ENCODE peak calls at places on chromosomes 5 and 9, in ten cellular contexts. V is DMS153; I is stimulated activated CD4-positive, alpha-beta T cell treated with anti-CD3 and anti-CD28 coated beads, Interleukin-4, amount 100 ng/mL, for 1 hour; E is stimulated activated CD8-positive, alpha-beta memory T cell treated with anti-CD3 and anti-CD28 coated beads, Interleukin-4, amount 100 ng/mL, for 24 hours; L is left colon; X is NCI-H2171 treated with DMSO at 0.1 percent for 48 hours; H is EL; S is GM23248; P is kidney; Y is neural crest cell. W is an unnamed sample.
A peak's percentile ranks its signal among the peaks of the same experiment; 100 is the strongest.

GRCh38 chr9:75855509-75855908 is 35.0 kb upstream of the PCSK5 start:
- DNase-seq in V (no peak), X (no peak), H (no peak), E (no peak), P (no peak), Y (no peak), S (peak; percentile 46), I (no peak), L (peak; percentile 40), W (no peak)

GRCh38 chr9:134377976-134378375 is 51.7 kb downstream of the RXRA start:
- DNase-seq in V (no peak), H (no peak), Y (no peak), P (peak; percentile 92), S (peak; percentile 47), L (peak; percentile 96), X (no peak), I (no peak), E (no peak), W (peak; percentile 95)

GRCh38 chr9:98678244-98678842 is 30.4 kb downstream of the GABBR2 start:
- DNase-seq in H (no peak), L (peak; percentile 9), X (no peak), E (no peak), I (peak; percentile 6), V (no peak), S (peak; percentile 41), P (no peak), Y (no peak), W (no peak)

GRCh38 chr9:113328045-113328782 is 11.9 kb downstream of the WDR31 start:
- DNase-seq in X (no peak), S (no peak), I (no peak), L (no peak), Y (no peak), P (no peak), E (no peak), V (no peak), H (no peak), W (no peak)

GRCh38 chr9:18707489-18708210 is 233.7 kb downstream of the ADAMTSL1 start:
- DNase-seq in L (no peak), E (no peak), V (no peak), S (peak; percentile 17), I (no peak), Y (no peak), X (no peak), H (no peak), P (no peak), W (no peak)

GRCh38 chr5:139762624-139763170 is 32.9 kb upstream of the PSD2 start:
- DNase-seq in X (no peak), E (no peak), L (no peak), P (peak; percentile 80), I (no peak), H (no peak), Y (no peak), V (no peak), S (no peak), W (no peak)

GRCh38 chr5:75510417-75510835 is 1.0 kb downstream of the CERT1 start:
- DNase-seq in S (peak; percentile 73), Y (no peak), E (no peak), H (peak; percentile 51), I (no peak), P (no peak), L (no peak), V (no peak), X (no peak), W (no peak)

GRCh38 chr5:40754381-40755092 is 1.2 kb downstream of the TTC33 start:
- DNase-seq in Y (no peak), S (peak; percentile 62), L (no peak), V (no peak), E (no peak), I (no peak), P (no peak), X (no peak), H (peak; percentile 40), W (no peak)

GRCh38 chr5:125277494-125278154 is 531.2 kb upstream of the ZNF608 start:
- DNase-seq in H (peak; percentile 89), E (no peak), I (no peak), V (no peak), L (no peak), S (peak; percentile 88), X (no peak), P (no peak), Y (no peak), W (no peak)

GRCh38 chr9:137423810-137424291 is 658 bp downstream of the NOXA1 start:
- DNase-seq in H (peak; percentile 62), V (no peak), I (no peak), E (no peak), X (no peak), Y (no peak), S (no peak), P (peak; percentile 90), L (peak; percentile 68), W (peak; percentile 81)

GRCh38 chr5:115179959-115180709 is 10.4 kb upstream of the TRIM36 start:
- DNase-seq in Y (peak; percentile 70), X (peak; percentile 23), H (peak; percentile 47), V (peak; percentile 8), L (peak; percentile 63), I (peak; percentile 36), E (no peak), S (peak; percentile 47), P (peak; percentile 72), W (peak; percentile 70)

GRCh38 chr5:37437716-37438115 is 58.6 kb downstream of the WDR70 start:
- DNase-seq in V (no peak), P (no peak), X (no peak), Y (no peak), L (no peak), I (no peak), S (peak; percentile 6), H (peak; percentile 26), E (no peak), W (no peak)

GRCh38 chr9:81666123-81666522 is 23.2 kb downstream of the TLE1 start:
- DNase-seq in S (no peak), L (no peak), Y (no peak), X (no peak), V (no peak), I (no peak), E (no peak), H (no peak), P (no peak), W (no peak)

GRCh38 chr9:129666575-129666974 is 1.1 kb downstream of the PRRX2 start:
- DNase-seq in Y (no peak), L (no peak), X (no peak), E (no peak), V (no peak), S (peak; percentile 48), H (no peak), I (no peak), P (no peak), W (no peak)

GRCh38 chr5:179858241-179858585 is 404 bp downstream of the MRNIP start:
- DNase-seq in Y (no peak), V (no peak), L (peak; percentile 62), X (no peak), I (peak; percentile 58), S (peak; percentile 68), E (no peak), P (peak; percentile 79), H (no peak), W (peak; percentile 68)

GRCh38 chr5:176545737-176546509 is 3.2 kb upstream of the CDHR2 start:
- DNase-seq in P (peak; percentile 67), V (no peak), S (no peak), Y (no peak), L (peak; percentile 83), I (no peak), H (no peak), E (no peak), X (no peak), W (peak; percentile 87)

GRCh38 chr5:146340260-146341081 is 1.8 kb downstream of the POU4F3 start:
- DNase-seq in Y (peak; percentile 78), S (peak; percentile 76), E (no peak), X (no peak), H (peak; percentile 61), V (no peak), I (peak; percentile 26), L (peak; percentile 55), P (no peak), W (no peak)

GRCh38 chr9:37998881-37999311 is 70.1 kb downstream of the SHB start:
- DNase-seq in Y (no peak), S (peak; percentile 47), E (no peak), L (no peak), V (no peak), H (peak; percentile 62), P (peak; percentile 71), I (no peak), X (no peak), W (no peak)

W was measured in mucosa of descending colon.